ENCODE peak calls at places on chromosomes 4 and X, in eight cellular contexts. H, C, N, U, E, G, I and T are unnamed samples. For H3K4me1, the result is how much of the 10 kb centered on the place peaks cover.

GRCh38 chr4:169314906-169315305 is 44.1 kb upstream of the SH3RF1 start:
- DNase-seq in H (peak), C (no peak), N (no peak), U (no peak), E (peak), G (peak), I (peak), T (peak)

GRCh38 chr4:57070461-57070860 is 39.7 kb downstream of the IGFBP7 start:
- DNase-seq in H (no peak), C (no peak), N (no peak), U (no peak), E (no peak), G (no peak), I (no peak), T (no peak)

GRCh38 chr4:23365086-23365485 is 524.8 kb downstream of the PPARGC1A start:
- DNase-seq in H (no peak), C (no peak), N (no peak), U (no peak), E (no peak), G (no peak), I (no peak), T (no peak)

GRCh38 chr4:144647095-144647959 is 1.4 kb downstream of the HHIP start:
- DNase-seq in H (peak), C (no peak), N (peak), U (no peak), E (peak), G (peak), I (no peak), T (no peak)

GRCh38 chr4:83358410-83358809 is 23.8 kb upstream of the HPSE start:
- DNase-seq in H (no peak), C (no peak), N (no peak), U (no peak), E (peak), G (peak), I (no peak), T (no peak)

GRCh38 chrX:153704021-153704526 is 16.3 kb downstream of the SLC6A8 start:
- DNase-seq in H (no peak), C (no peak), N (no peak), U (no peak), E (no peak), G (no peak), I (no peak), T (no peak)

GRCh38 chr4:139453041-139453370 is 915 bp upstream of the RAB33B start:
- DNase-seq in H (no peak), C (no peak), N (no peak), U (no peak), E (no peak), G (no peak), I (peak), T (no peak)

GRCh38 chr4:122525865-122526264 is 69.3 kb upstream of the IL2 start:
- DNase-seq in H (no peak), C (no peak), N (no peak), U (no peak), E (no peak), G (peak), I (no peak), T (no peak)

GRCh38 chr4:110998308-110998707 is 375.4 kb upstream of the PITX2 start:
- DNase-seq in H (no peak), C (no peak), N (no peak), U (no peak), E (no peak), G (no peak), I (no peak), T (no peak)

GRCh38 chr4:971670-972500 is 1.5 kb downstream of the DGKQ start:
- DNase-seq in H (no peak), C (no peak), N (no peak), U (no peak), E (no peak), G (no peak), I (peak), T (peak)

GRCh38 chr4:127145001-127145400 is 487.8 kb upstream of the INTU start:
- DNase-seq in H (no peak), C (no peak), N (peak), U (no peak), E (no peak), G (no peak), I (no peak), T (no peak)

GRCh38 chr4:107071108-107071507 is 35.0 kb upstream of the DKK2 start:
- DNase-seq in H (no peak), C (no peak), N (no peak), U (no peak), E (no peak), G (no peak), I (no peak), T (no peak)

GRCh38 chr4:168183717-168184571 is 91.6 kb downstream of the ANXA10 start:
- DNase-seq in H (peak), C (no peak), N (peak), U (peak), E (peak), G (peak), I (no peak), T (no peak)

GRCh38 chr4:140250989-140251552 is 97.1 kb upstream of the MAML3 start:
- DNase-seq in H (peak), C (no peak), N (no peak), U (no peak), E (peak), G (no peak), I (no peak), T (no peak)

GRCh38 chr4:158051401-158052235 is 121.2 kb downstream of the GASK1B start:
- DNase-seq in H (no peak), C (no peak), N (no peak), U (no peak), E (peak), G (peak), I (no peak), T (no peak)

GRCh38 chrX:11464360-11464759 is 171.1 kb downstream of the AMELX start:
- DNase-seq in H (no peak), C (no peak), N (no peak), U (no peak), E (no peak), G (no peak), I (no peak), T (no peak)

GRCh38 chr4:185839204-185839712 is 27.3 kb upstream of the SORBS2 start:
- DNase-seq in H (peak), C (peak), N (peak), U (peak), E (peak), G (peak), I (peak), T (peak)

GRCh38 chr4:78684196-78685079 is 91.7 kb upstream of the BMP2K start:
- DNase-seq in H (no peak), C (no peak), N (no peak), U (no peak), E (peak), G (peak), I (no peak), T (no peak)

GRCh38 chr4:185566425-185566824 is 31.1 kb upstream of the PDLIM3 start:
- DNase-seq in H (no peak), C (no peak), N (no peak), U (no peak), E (no peak), G (peak), I (no peak), T (no peak)

GRCh38 chr4:72468904-72469502 is 100.0 kb downstream of the ADAMTS3 start:
- DNase-seq in H (peak), C (no peak), N (peak), U (no peak), E (peak), G (peak), I (no peak), T (no peak)

GRCh38 chrX:40082447-40083119 is 15.2 kb downstream of the BCOR start:
- DNase-seq in H (no peak), C (no peak), N (no peak), U (no peak), E (no peak), G (peak), I (no peak), T (peak)

GRCh38 chr4:153471691-153472080 is 5.5 kb downstream of the TMEM131L start:
- DNase-seq in H (no peak), C (no peak), N (no peak), U (no peak), E (no peak), G (no peak), I (no peak), T (no peak)

GRCh38 chrX:46733226-46733625 is 25.7 kb downstream of the SLC9A7 start:
- DNase-seq in H (no peak), C (no peak), N (no peak), U (no peak), E (no peak), G (no peak), I (no peak), T (no peak)

GRCh38 chrX:149374751-149375150 is 130.4 kb downstream of the IDS start:
- DNase-seq in H (no peak), C (no peak), N (no peak), U (no peak), E (no peak), G (no peak), I (no peak), T (no peak)

GRCh38 chr4:7867701-7868429 is 71.8 kb downstream of the AFAP1 start:
- DNase-seq in H (no peak), C (no peak), N (no peak), U (no peak), E (no peak), G (peak), I (no peak), T (no peak)

GRCh38 chr4:7868892-7869471 is 70.7 kb downstream of the AFAP1 start:
- DNase-seq in H (no peak), C (no peak), N (no peak), U (no peak), E (no peak), G (no peak), I (no peak), T (no peak)

GRCh38 chr4:7865533-7865932 is 74.1 kb downstream of the AFAP1 start:
- DNase-seq in H (no peak), C (no peak), N (no peak), U (no peak), E (no peak), G (no peak), I (no peak), T (no peak)

GRCh38 chr4:7868430-7868775 is 71.3 kb downstream of the AFAP1 start:
- DNase-seq in H (no peak), C (no peak), N (no peak), U (no peak), E (no peak), G (no peak), I (no peak), T (no peak)

DNA sequence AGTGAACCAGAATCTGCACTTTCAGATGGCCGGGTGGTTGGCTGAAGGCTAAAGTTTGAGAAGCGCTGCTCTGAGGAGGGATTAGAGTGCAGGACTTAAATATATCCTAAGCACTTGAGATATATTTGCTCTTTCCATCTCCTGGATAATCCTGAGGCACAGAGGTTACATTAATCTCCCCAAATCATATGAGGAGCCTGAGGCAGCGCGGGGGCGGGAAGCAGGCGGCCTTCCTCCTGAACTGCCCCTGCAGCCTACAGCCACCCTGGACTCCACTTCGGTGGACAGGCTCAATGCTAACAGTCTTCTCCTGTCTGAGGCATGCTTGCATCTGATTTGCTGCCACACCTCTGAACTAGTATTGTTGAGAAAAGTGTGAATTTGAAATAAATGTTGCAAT is 72.5 kb downstream of the AFAP1 start:
- DNase-seq in H (no peak), C (no peak), N (no peak), U (no peak), E (no peak), G (no peak), I (no peak), T (no peak)
- H3K4me1 ChIP-seq in H (under half), C (under half), N (under half), U (under half), E (under half), G (under half), I (under half), T (under half)

GRCh38 chr4:39548425-39549067 is 21.3 kb upstream of the UGDH start:
- DNase-seq in H (no peak), C (no peak), N (no peak), U (no peak), E (peak), G (peak), I (no peak), T (no peak)
- H3K4me1 ChIP-seq in H (under half), C (under half), N (under half), U (under half), E (under half), G (under half), I (under half), T (under half)

GRCh38 chrX:150581093-150581775 is 12.8 kb downstream of the MTM1 start:
- DNase-seq in H (peak), C (no peak), N (no peak), U (no peak), E (peak), G (peak), I (no peak), T (no peak)

GRCh38 chrX:150574824-150575409 is 6.5 kb downstream of the MTM1 start:
- DNase-seq in H (no peak), C (no peak), N (peak), U (no peak), E (peak), G (no peak), I (no peak), T (no peak)

GRCh38 chrX:150573702-150574101 is 5.3 kb downstream of the MTM1 start:
- DNase-seq in H (no peak), C (no peak), N (no peak), U (no peak), E (no peak), G (no peak), I (peak), T (no peak)

GRCh38 chrX:150575415-150575814 is 7.0 kb downstream of the MTM1 start:
- DNase-seq in H (no peak), C (no peak), N (no peak), U (no peak), E (peak), G (peak), I (peak), T (peak)

GRCh38 chrX:150577174-150577573 is 8.8 kb downstream of the MTM1 start:
- DNase-seq in H (no peak), C (no peak), N (no peak), U (no peak), E (no peak), G (no peak), I (peak), T (no peak)
- H3K4me1 ChIP-seq in H (under half), C (under half), N (under half), U (under half), E (under half), G (under half), I (under half), T (under half)

DNA sequence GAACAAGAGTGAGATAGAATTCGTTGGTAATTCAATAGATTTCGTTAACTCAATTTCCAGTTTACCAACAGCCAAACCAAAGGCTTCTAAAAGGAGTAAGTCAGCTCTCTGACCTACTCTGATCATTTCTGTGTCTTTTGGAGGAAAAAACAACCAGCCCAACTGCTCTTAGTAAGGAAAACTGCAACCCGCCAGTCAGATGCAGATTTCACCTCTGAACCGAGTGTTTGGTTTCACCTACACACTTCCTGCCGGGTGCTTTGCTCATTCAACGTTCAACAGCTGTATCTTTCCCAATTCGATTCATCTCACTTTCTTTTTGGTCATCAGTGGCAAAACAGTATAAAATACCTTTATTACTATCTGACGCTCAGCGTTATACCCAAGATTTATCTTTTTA is 24.5 kb downstream of the TMSB4X start:
- DNase-seq in H (peak), C (no peak), N (no peak), U (no peak), E (no peak), G (no peak), I (no peak), T (no peak)
- H3K4me1 ChIP-seq in H (under half), C (under half), N (under half), U (under half), E (under half), G (under half), I (under half), T (under half)

GRCh38 chrX:119943185-119943988 is at the start of gene NKAP:
- DNase-seq in H (peak), C (peak), N (peak), U (peak), E (peak), G (peak), I (peak), T (peak)

GRCh38 chrX:119942173-119942819 is 1.3 kb downstream of the NKAP start:
- DNase-seq in H (no peak), C (no peak), N (no peak), U (no peak), E (peak), G (no peak), I (no peak), T (no peak)

GRCh38 chrX:119941336-119941735 is 2.2 kb downstream of the NKAP start:
- DNase-seq in H (no peak), C (no peak), N (no peak), U (no peak), E (no peak), G (no peak), I (no peak), T (no peak)

GRCh38 chrX:119945481-119945880 is 1.9 kb upstream of the NKAP start:
- DNase-seq in H (no peak), C (no peak), N (peak), U (no peak), E (no peak), G (no peak), I (no peak), T (no peak)

DNA sequence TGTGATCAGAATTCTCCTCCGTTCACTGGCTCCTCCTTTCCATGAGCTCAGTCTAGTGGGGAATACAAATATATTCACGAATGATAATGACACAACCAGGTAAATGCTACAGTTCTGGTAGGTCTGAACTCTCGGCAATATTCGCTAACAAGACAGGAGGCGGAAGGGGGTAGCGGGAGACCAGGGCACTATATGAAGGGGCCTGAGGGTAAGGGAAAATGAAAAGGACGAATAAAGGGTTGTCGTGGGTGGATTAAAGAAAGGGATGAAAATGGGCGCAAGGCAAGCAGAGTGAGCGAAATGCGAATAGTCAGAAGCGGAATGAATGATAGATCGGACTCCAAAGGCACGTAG is 743 bp downstream of the NKAP start:
- DNase-seq in H (no peak), C (no peak), N (no peak), U (no peak), E (peak), G (peak), I (no peak), T (no peak)
- H3K4me1 ChIP-seq in H (under half), C (under half), N (under half), U (under half), E (under half), G (under half), I (under half), T (under half)